ENCODE peak calls at places on chromosomes 11 and 22, in four cellular contexts. G is mammary epithelial cell, X is GM23248, O is fibroblast of lung. A is an unnamed sample.

GRCh38 chr11:2136209-2136951 is 2.8 kb downstream of the IGF2 start:
- DNase-seq in O (no peak), G (no peak), X (no peak), A (no peak)

GRCh38 chr22:48711031-48711431 is 1116.6 kb downstream of the BRD1 start:
- DNase-seq in G (no peak), X (no peak), O (no peak), A (no peak)

GRCh38 chr22:44646668-44647067 is 55.3 kb upstream of the PRR5 start:
- DNase-seq in X (peak; percentile 50), O (no peak), G (no peak), A (no peak)

GRCh38 chr22:43060213-43060612 is 29.0 kb downstream of the TTLL1 start:
- DNase-seq in X (peak; percentile 19), O (peak; percentile 12), G (no peak), A (peak; percentile 42)

GRCh38 chr22:48950151-48950915 is 877.3 kb downstream of the BRD1 start:
- DNase-seq in G (no peak), O (no peak), X (no peak), A (no peak)

GRCh38 chr11:34948721-34949120 is 32.3 kb downstream of the PDHX start:
- DNase-seq in G (no peak), X (peak; percentile 52), O (peak; percentile 32), A (no peak)

GRCh38 chr11:29773656-29774264 is 243.1 kb downstream of the KCNA4 start:
- DNase-seq in G (peak; percentile 85), O (no peak), X (peak; percentile 51), A (no peak)

GRCh38 chr11:95419915-95420314 is 188.9 kb upstream of the SESN3 start:
- DNase-seq in X (peak; percentile 94), G (peak; percentile 83), O (peak; percentile 64), A (peak; percentile 33)

GRCh38 chr22:49404576-49405199 is 423.0 kb downstream of the BRD1 start:
- DNase-seq in G (no peak), X (no peak), O (no peak), A (no peak)

GRCh38 chr11:33830903-33831648 is 56.8 kb upstream of the FBXO3 start:
- DNase-seq in X (peak; percentile 18), G (peak; percentile 75), O (no peak), A (peak; percentile 90)

GRCh38 chr11:68164437-68164836 is 43.2 kb upstream of the CHKA start:
- DNase-seq in X (peak; percentile 76), O (peak; percentile 39), G (peak; percentile 64), A (peak; percentile 72)

GRCh38 chr22:48824673-48825651 is 1002.7 kb downstream of the BRD1 start:
- DNase-seq in O (no peak), X (no peak), G (no peak), A (no peak)

GRCh38 chr11:123227763-123228488 is 32.9 kb upstream of the CLMP start:
- DNase-seq in X (no peak), O (no peak), G (no peak), A (no peak)

GRCh38 chr11:36265793-36266628 is 23.2 kb downstream of the COMMD9 start:
- DNase-seq in G (peak; percentile 29), X (peak; percentile 61), O (peak; percentile 46), A (peak; percentile 70)

GRCh38 chr11:129283141-129283540 is 91.0 kb upstream of the ARHGAP32 start:
- DNase-seq in O (no peak), X (no peak), G (peak; percentile 76), A (peak; percentile 90)

GRCh38 chr11:25625094-25625493 is 706.8 kb upstream of the ANO3 start:
- DNase-seq in X (no peak), G (no peak), O (no peak), A (peak; percentile 27)

GRCh38 chr11:1050581-1051355 is 14.2 kb upstream of the MUC6 start:
- DNase-seq in O (peak; percentile 48), X (peak; percentile 81), G (peak; percentile 80), A (peak; percentile 87)

GRCh38 chr11:64387916-64388315 is 29.0 kb downstream of the RPS6KA4 start:
- DNase-seq in X (no peak), G (no peak), O (no peak), A (no peak)

DNA sequence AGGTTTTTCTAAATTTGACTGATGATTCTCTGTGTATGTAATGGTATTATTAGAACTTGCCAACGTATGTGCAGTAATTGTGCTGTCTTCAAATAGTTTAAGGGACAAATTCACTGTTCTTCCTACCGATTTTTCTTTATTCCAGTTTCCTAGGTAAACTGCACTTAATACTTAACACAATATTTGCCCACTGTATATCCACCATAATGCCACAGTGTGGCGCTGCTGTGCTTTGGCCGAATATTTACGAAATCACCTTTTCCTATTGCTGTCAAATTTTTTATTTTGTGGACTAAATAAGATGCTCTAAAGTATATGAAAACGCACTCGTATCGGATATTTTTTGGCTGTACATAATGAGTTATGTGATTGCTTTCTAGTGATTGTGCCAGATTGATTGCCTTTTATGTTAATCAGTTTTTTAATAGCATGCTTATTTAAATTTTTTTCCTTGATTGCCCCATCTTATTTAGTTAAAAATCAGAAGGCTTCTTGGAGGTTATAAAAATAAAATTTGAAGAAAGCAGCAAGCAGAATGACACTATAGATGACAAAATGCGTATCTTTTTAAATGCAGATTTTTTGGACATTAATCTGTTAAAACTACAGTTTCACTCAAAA is 10.5 kb downstream of the AASDHPPT start:
- DNase-seq in O (peak; percentile 74), X (peak; percentile 72), G (peak; percentile 37), A (peak; percentile 83)
- H3K79me2 ChIP-seq in O (peaks cover 33% of the 10 kb centered on the region), X (peaks cover 96% of the 10 kb centered on the region), G (peaks cover 80% of the 10 kb centered on the region), A (peaks cover 79% of the 10 kb centered on the region)

GRCh38 chr11:61707574-61707973 is 27.4 kb downstream of the DAGLA start:
- DNase-seq in O (no peak), G (no peak), X (no peak), A (peak; percentile 44)

GRCh38 chr11:61711037-61711436 is 30.8 kb downstream of the DAGLA start:
- DNase-seq in O (no peak), X (no peak), G (no peak), A (no peak)

GRCh38 chr11:61711493-61711892 is 31.3 kb downstream of the DAGLA start:
- DNase-seq in O (no peak), X (no peak), G (no peak), A (no peak)

GRCh38 chr11:61709110-61709509 is 28.9 kb downstream of the DAGLA start:
- DNase-seq in O (no peak), X (no peak), G (no peak), A (no peak)

GRCh38 chr11:61709572-61709971 is 29.4 kb downstream of the DAGLA start:
- DNase-seq in X (no peak), G (no peak), O (no peak), A (no peak)
- TF ChIP-seq EZH2 in X (no peak), G (no peak), O (no peak), A (no peak)

GRCh38 chr11:103800406-103801114 is 235.9 kb upstream of the DDI1 start:
- DNase-seq in X (peak; percentile 35), O (no peak), G (no peak), A (no peak)
- H3K79me2 ChIP-seq in X (no peaks in the 10 kb centered on the region), O (no peaks in the 10 kb centered on the region), G (no peaks in the 10 kb centered on the region), A (no peaks in the 10 kb centered on the region)

GRCh38 chr22:26812731-26813130 is 155.3 kb downstream of the MIAT start:
- DNase-seq in O (no peak), G (peak; percentile 2), X (peak; percentile 52), A (no peak)

GRCh38 chr22:26822300-26822699 is 164.9 kb downstream of the MIAT start:
- DNase-seq in G (no peak), O (no peak), X (no peak), A (no peak)

GRCh38 chr22:26821854-26822253 is 164.5 kb downstream of the MIAT start:
- DNase-seq in O (no peak), G (no peak), X (no peak), A (no peak)

DNA sequence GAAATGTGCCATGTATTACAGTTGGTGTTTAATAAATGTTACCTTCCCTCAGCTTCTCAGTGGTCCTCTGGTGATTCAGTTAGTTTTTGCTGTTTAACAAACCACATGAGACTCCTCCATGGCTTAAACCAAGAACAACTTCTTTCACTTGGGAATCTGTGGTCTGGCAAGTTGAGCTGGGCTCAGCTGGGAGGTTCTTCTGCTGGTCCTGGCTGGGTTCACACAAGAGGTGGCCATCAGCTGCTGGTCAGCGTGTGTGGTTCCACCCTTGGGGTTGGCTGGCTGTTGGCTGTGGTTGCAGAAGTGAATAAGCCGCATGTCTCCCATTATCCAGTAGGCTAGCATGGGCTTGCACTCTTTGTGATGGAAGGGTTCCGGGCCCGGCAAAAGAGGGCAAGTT is 160.5 kb downstream of the MIAT start:
- DNase-seq in G (no peak), X (no peak), O (no peak), A (no peak)
- TF ChIP-seq EZH2 in G (no peak), X (no peak), O (no peak), A (no peak)

A was measured in PC-3.